ENCODE peak calls at places on chromosomes 11 and 22, in five cellular contexts. J is heart left ventricle; B is A549; S is fibroblast of mammary gland; N is CD8-positive, alpha-beta T cell. U is an unnamed sample.
A peak's percentile ranks its signal among the peaks of the same experiment; 100 is the strongest.

GRCh38 chr22:18965526-18966421 is 29.7 kb upstream of the PRODH start:
- DNase-seq in B (no peak), N (no peak), S (no peak), J (peak; percentile 50), U (no peak)

GRCh38 chr22:38599466-38599865 is 29.5 kb upstream of the DMC1 start:
- DNase-seq in J (no peak), B (no peak), S (no peak), N (no peak), U (no peak)

GRCh38 chr11:62614275-62614674 is 1.2 kb downstream of the ROM1 start:
- DNase-seq in B (no peak), S (no peak), J (peak; percentile 48), N (no peak), U (no peak)

GRCh38 chr22:17824452-17824851 is 50.2 kb upstream of the BID start:
- DNase-seq in J (no peak), B (no peak), S (no peak), N (no peak), U (no peak)

GRCh38 chr11:36507824-36508489 is 2.1 kb downstream of the TRAF6 start:
- DNase-seq in N (no peak), J (no peak), S (no peak), B (no peak), U (no peak)

GRCh38 chr11:65786008-65786785 is 666 bp upstream of the OVOL1 start:
- DNase-seq in N (no peak), J (peak; percentile 57), B (no peak), S (no peak), U (peak; percentile 33)

GRCh38 chr11:17257200-17257599 is 19.3 kb upstream of the NUCB2 start:
- DNase-seq in J (no peak), N (no peak), S (peak; percentile 82), B (no peak), U (no peak)

GRCh38 chr11:124199702-124200101 is 16.6 kb downstream of the OR10D3 start:
- DNase-seq in S (peak; percentile 45), B (no peak), N (no peak), J (no peak), U (no peak)

GRCh38 chr11:92296138-92296515 is 71.5 kb downstream of the FAT3 start:
- DNase-seq in B (no peak), J (no peak), S (peak; percentile 25), N (no peak), U (no peak)

GRCh38 chr11:71302911-71303310 is 50.5 kb upstream of the SHANK2 start:
- DNase-seq in B (no peak), S (no peak), J (no peak), N (peak; percentile 21), U (no peak)

GRCh38 chr11:95556342-95557151 is 233.0 kb downstream of the FAM76B start:
- DNase-seq in B (no peak), S (peak; percentile 88), J (no peak), N (no peak), U (peak; percentile 26)

GRCh38 chr22:50299724-50300619 is 7.5 kb downstream of the PLXNB2 start:
- DNase-seq in S (no peak), N (no peak), B (no peak), J (no peak), U (no peak)

GRCh38 chr11:130772266-130773227 is 143.7 kb downstream of the SNX19 start:
- DNase-seq in N (no peak), J (no peak), B (no peak), S (peak; percentile 100), U (no peak)

GRCh38 chr22:45217806-45218205 is 22.9 kb downstream of the KIAA0930 start:
- DNase-seq in N (no peak), J (no peak), B (no peak), S (no peak), U (no peak)

GRCh38 chr22:44497218-44497903 is 672 bp downstream of the RTL6 start:
- DNase-seq in B (no peak), J (peak; percentile 64), S (peak; percentile 53), N (no peak), U (peak; percentile 43)

GRCh38 chr11:94623120-94623735 is 56.1 kb downstream of the PIWIL4 start:
- DNase-seq in B (peak; percentile 60), N (no peak), S (peak; percentile 82), J (no peak), U (peak; percentile 64)

GRCh38 chr11:43576834-43577521 is 103.6 kb upstream of the HSD17B12 start:
- DNase-seq in N (no peak), J (peak; percentile 58), S (peak; percentile 64), B (peak; percentile 66), U (peak; percentile 48)

GRCh38 chr11:92070026-92070889 is 154.4 kb upstream of the FAT3 start:
- DNase-seq in B (no peak), N (no peak), S (no peak), J (no peak), U (no peak)

GRCh38 chr11:109123811-109124787 is 297.9 kb upstream of the C11orf87 start:
- DNase-seq in J (peak; percentile 64), S (peak; percentile 8), N (no peak), B (no peak), U (no peak)

GRCh38 chr11:103491777-103492176 is 382.6 kb downstream of the DYNC2H1 start:
- DNase-seq in J (no peak), B (no peak), N (no peak), S (no peak), U (no peak)

GRCh38 chr22:20192972-20193760 is 42.3 kb upstream of the CCDC188 start:
- DNase-seq in S (no peak), B (no peak), J (no peak), N (no peak), U (no peak)

GRCh38 chr22:19807161-19807913 is 46.8 kb downstream of the TBX1 start:
- DNase-seq in N (no peak), S (no peak), J (peak; percentile 42), B (no peak), U (no peak)

GRCh38 chr22:31206896-31207687 is 5.0 kb upstream of the LIMK2 start:
- DNase-seq in N (no peak), S (no peak), B (no peak), J (peak; percentile 74), U (no peak)

GRCh38 chr11:70064011-70064725 is 13.9 kb upstream of the ANO1 start:
- DNase-seq in N (peak; percentile 11), B (no peak), S (no peak), J (no peak), U (no peak)

GRCh38 chr22:50184004-50184461 is 1.7 kb upstream of the TRABD start:
- DNase-seq in B (no peak), J (peak; percentile 84), N (no peak), S (peak; percentile 46), U (no peak)

GRCh38 chr11:15471709-15472404 is 357.1 kb downstream of the INSC start:
- DNase-seq in J (no peak), S (no peak), N (no peak), B (no peak), U (no peak)

GRCh38 chr22:26462051-26462450 is 21.5 kb downstream of the HPS4 start:
- DNase-seq in J (no peak), S (no peak), N (no peak), B (no peak), U (no peak)

GRCh38 chr11:21811572-21811971 is 381.3 kb upstream of the ANO5 start:
- DNase-seq in N (no peak), S (no peak), B (no peak), J (no peak), U (no peak)
- TF ChIP-seq CTCF in N (no peak), S (no peak), B (no peak), J (no peak), U (no peak)

GRCh38 chr11:6303657-6304056 is 16.6 kb downstream of the CAVIN3 start:
- DNase-seq in J (no peak), N (no peak), B (no peak), S (no peak), U (no peak)

GRCh38 chr11:6298605-6299004 is 21.7 kb downstream of the CAVIN3 start:
- DNase-seq in N (no peak), S (peak; percentile 12), J (no peak), B (peak; percentile 50), U (no peak)

GRCh38 chr11:6301096-6301495 is 19.2 kb downstream of the CAVIN3 start:
- DNase-seq in N (no peak), B (no peak), J (no peak), S (no peak), U (no peak)

GRCh38 chr11:6300325-6300724 is 20.0 kb downstream of the CAVIN3 start:
- DNase-seq in B (no peak), N (no peak), J (no peak), S (no peak), U (no peak)

DNA sequence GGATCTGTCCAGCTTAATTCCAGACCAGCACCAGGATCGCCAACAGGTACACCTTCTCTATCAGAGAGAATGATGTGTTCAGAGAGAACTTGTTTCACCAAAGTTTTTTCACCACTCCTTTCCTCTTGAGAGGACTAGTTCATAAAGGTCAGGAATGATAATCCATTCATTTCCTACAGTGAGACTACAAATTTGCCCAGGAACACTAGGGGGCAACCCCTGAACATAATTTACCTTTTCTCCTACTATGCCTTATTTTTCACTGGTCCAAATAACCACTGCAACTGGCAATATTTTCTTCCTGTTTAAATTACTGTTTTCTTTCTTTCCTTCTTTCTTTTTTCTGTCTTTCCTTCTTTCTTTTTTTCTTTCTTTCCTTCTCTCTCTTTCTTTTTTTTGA is 22.5 kb downstream of the CAVIN3 start:
- DNase-seq in N (no peak), J (no peak), B (no peak), S (peak; percentile 14), U (no peak)
- TF ChIP-seq CTCF in N (peak; percentile 12), J (peak; percentile 33), B (peak; percentile 46), S (peak; percentile 58), U (peak; percentile 11)

GRCh38 chr11:2796091-2796490 is 89.5 kb downstream of the CDKN1C start:
- DNase-seq in J (peak; percentile 67), S (no peak), B (no peak), N (no peak), U (no peak)
- TF ChIP-seq CTCF in J (no peak), S (no peak), B (no peak), N (no peak), U (no peak)

GRCh38 chr11:67301951-67302516 is 1.3 kb upstream of the SSH3 start:
- DNase-seq in B (no peak), N (no peak), S (peak; percentile 28), J (peak; percentile 72), U (no peak)

GRCh38 chr11:67302571-67303131 is 679 bp upstream of the SSH3 start:
- DNase-seq in N (no peak), B (no peak), J (peak; percentile 69), S (no peak), U (no peak)

GRCh38 chr11:67304511-67305113 is 1.3 kb downstream of the SSH3 start:
- DNase-seq in J (no peak), N (no peak), B (no peak), S (no peak), U (no peak)

GRCh38 chr11:67303132-67303988 is at the start of gene SSH3:
- DNase-seq in N (peak; percentile 72), B (peak; percentile 71), S (peak; percentile 32), J (peak; percentile 89), U (peak; percentile 54)

DNA sequence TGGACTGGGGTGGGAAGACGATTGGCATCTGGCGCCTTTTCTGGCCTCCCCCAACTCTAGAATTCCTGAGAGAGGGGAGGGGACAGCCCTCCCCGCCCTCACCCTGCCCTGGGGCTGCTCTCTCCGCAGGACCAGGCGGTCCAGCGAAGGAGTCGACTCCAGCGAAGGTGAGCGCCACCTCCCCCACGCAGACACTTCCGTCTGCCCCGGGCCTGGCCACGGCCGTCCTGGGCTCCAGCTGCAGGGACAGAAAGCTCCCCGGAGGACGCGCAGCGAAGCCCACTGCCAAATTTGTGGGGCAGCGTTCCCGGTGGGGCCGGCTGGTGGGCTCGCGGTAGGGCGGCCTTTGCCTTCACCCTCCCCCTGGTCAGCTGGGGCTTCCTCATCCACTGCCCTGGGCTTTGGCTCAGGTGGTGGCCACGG is 670 bp downstream of the SSH3 start:
- DNase-seq in B (no peak), S (no peak), J (peak; percentile 74), N (no peak), U (no peak)
- TF ChIP-seq CTCF in B (no peak), S (no peak), J (no peak), N (no peak), U (no peak)

U was measured in GM10248.